ENCODE peak calls at places on chromosome 17, in ten cellular contexts. O is A549, S is heart left ventricle, T is AG10803, Z is fibroblast of mammary gland, Q is esophagus squamous epithelium, D is NB4, V is WTC11, Y is Peyer's patch, N is ovary. P is an unnamed sample.

GRCh38 chr17:2050871-2051387 is 4.0 kb upstream of the HIC1 start:
- DNase-seq in O (peak; percentile 58), S (peak; percentile 59), T (no peak), Z (peak; percentile 57), Q (no peak), D (no peak), V (no peak), Y (no peak), N (peak; percentile 66), P (no peak)

GRCh38 chr17:40323731-40324650 is 15.0 kb downstream of the RARA start:
- DNase-seq in O (no peak), S (peak; percentile 89), T (peak; percentile 72), Z (peak; percentile 82), Q (no peak), D (peak; percentile 50), V (no peak), Y (peak; percentile 73), N (peak; percentile 80), P (no peak)

GRCh38 chr17:57707892-57708291 is 37.2 kb downstream of the CCDC182 start:
- DNase-seq in O (no peak), S (peak; percentile 43), T (no peak), Z (no peak), Q (no peak), D (no peak), V (peak; percentile 39), Y (no peak), N (no peak), P (no peak)

GRCh38 chr17:39527220-39527813 is 66.0 kb downstream of the CDK12 start:
- DNase-seq in O (peak; percentile 37), S (no peak), T (peak; percentile 16), Z (peak; percentile 10), Q (no peak), D (peak; percentile 67), V (no peak), Y (no peak), N (no peak), P (no peak)

GRCh38 chr17:73292031-73292531 is 19.7 kb downstream of the CDC42EP4 start:
- DNase-seq in O (peak; percentile 49), S (peak; percentile 89), T (peak; percentile 58), Z (peak; percentile 86), Q (no peak), D (peak; percentile 55), V (no peak), Y (no peak), N (no peak), P (no peak)

GRCh38 chr17:49496183-49496865 is 1.2 kb downstream of the NGFR start:
- DNase-seq in O (peak; percentile 72), S (peak; percentile 85), T (peak; percentile 34), Z (peak; percentile 30), Q (no peak), D (peak; percentile 68), V (peak; percentile 90), Y (peak; percentile 92), N (peak; percentile 84), P (peak; percentile 81)

GRCh38 chr17:31321481-31321880 is at the start of gene EVI2A:
- DNase-seq in O (no peak), S (no peak), T (peak; percentile 70), Z (peak; percentile 92), Q (no peak), D (peak; percentile 95), V (no peak), Y (peak; percentile 75), N (no peak), P (no peak)

GRCh38 chr17:17079761-17080160 is 37.5 kb downstream of the MPRIP start:
- DNase-seq in O (no peak), S (peak; percentile 74), T (peak; percentile 42), Z (no peak), Q (no peak), D (no peak), V (no peak), Y (peak; percentile 43), N (peak; percentile 28), P (no peak)

GRCh38 chr17:1055751-1056645 is 59.1 kb downstream of the TIMM22 start:
- DNase-seq in O (peak; percentile 64), S (peak; percentile 77), T (peak; percentile 52), Z (peak; percentile 62), Q (no peak), D (peak; percentile 36), V (peak; percentile 84), Y (peak; percentile 71), N (peak; percentile 73), P (peak; percentile 48)

GRCh38 chr17:57158296-57158695 is 73.2 kb downstream of the AKAP1 start:
- DNase-seq in O (peak; percentile 17), S (no peak), T (no peak), Z (no peak), Q (no peak), D (no peak), V (no peak), Y (no peak), N (no peak), P (no peak)

GRCh38 chr17:14381606-14382005 is 80.7 kb downstream of the HS3ST3B1 start:
- DNase-seq in O (no peak), S (no peak), T (no peak), Z (no peak), Q (no peak), D (no peak), V (no peak), Y (no peak), N (no peak), P (no peak)

GRCh38 chr17:41107941-41108445 is 2.8 kb downstream of the KRTAP4-9 start:
- DNase-seq in O (no peak), S (no peak), T (peak; percentile 34), Z (no peak), Q (no peak), D (no peak), V (no peak), Y (no peak), N (no peak), P (no peak)

GRCh38 chr17:4854181-4854681 is 21.1 kb downstream of the MINK1 start:
- DNase-seq in O (peak; percentile 31), S (no peak), T (peak; percentile 43), Z (peak; percentile 19), Q (no peak), D (no peak), V (no peak), Y (no peak), N (no peak), P (no peak)

GRCh38 chr17:44899074-44899782 is at the start of gene EFTUD2:
- DNase-seq in O (peak; percentile 96), S (peak; percentile 95), T (peak; percentile 88), Z (peak; percentile 84), Q (peak; percentile 66), D (peak; percentile 91), V (peak; percentile 89), Y (peak; percentile 96), N (peak; percentile 95), P (peak; percentile 82)
- TF ChIP-seq CTCF in O (no peak), S (no peak), T (no peak), Z (no peak), Q (no peak), D (no peak), V (no peak), Y (peak; percentile 23), N (peak; percentile 55), P (no peak)

DNA sequence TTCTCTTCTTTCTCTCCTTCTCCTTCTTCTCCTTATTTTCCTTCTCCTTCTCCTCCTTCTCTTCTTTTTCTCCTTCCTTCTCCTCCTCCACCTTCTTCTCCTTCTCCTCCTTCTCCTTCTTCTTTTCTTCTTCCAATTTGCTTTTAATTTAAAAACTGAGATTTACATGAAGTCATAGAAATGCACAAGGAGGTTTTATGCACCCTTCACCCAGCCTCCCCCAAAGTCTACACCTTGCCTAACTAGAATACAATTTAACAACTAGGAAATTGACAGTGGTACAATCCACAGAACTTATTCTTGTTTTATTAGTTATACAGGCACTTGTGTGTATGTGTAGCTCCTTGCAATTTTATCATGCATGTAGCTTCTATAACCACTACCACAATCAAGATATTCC is 826.7 kb downstream of the KCNJ2 start:
- DNase-seq in O (no peak), S (no peak), T (no peak), Z (no peak), Q (no peak), D (no peak), V (no peak), Y (no peak), N (no peak), P (no peak)
- TF ChIP-seq CTCF in O (no peak), S (no peak), T (no peak), Z (no peak), Q (no peak), D (no peak), V (no peak), Y (no peak), N (no peak), P (no peak)

GRCh38 chr17:69528035-69528434 is 113.5 kb downstream of the MAP2K6 start:
- DNase-seq in O (no peak), S (no peak), T (no peak), Z (no peak), Q (no peak), D (no peak), V (no peak), Y (no peak), N (no peak), P (no peak)

GRCh38 chr17:69525920-69526841 is 111.7 kb downstream of the MAP2K6 start:
- DNase-seq in O (peak; percentile 74), S (peak; percentile 29), T (peak; percentile 68), Z (peak; percentile 73), Q (no peak), D (peak; percentile 57), V (peak; percentile 36), Y (peak; percentile 81), N (no peak), P (peak; percentile 11)

GRCh38 chr17:69518951-69519350 is 104.5 kb downstream of the MAP2K6 start:
- DNase-seq in O (no peak), S (no peak), T (peak; percentile 5), Z (no peak), Q (no peak), D (no peak), V (no peak), Y (no peak), N (no peak), P (no peak)

GRCh38 chr17:69523252-69523861 is 108.9 kb downstream of the MAP2K6 start:
- DNase-seq in O (peak; percentile 72), S (no peak), T (peak; percentile 73), Z (peak; percentile 69), Q (no peak), D (peak; percentile 44), V (no peak), Y (peak; percentile 56), N (no peak), P (no peak)

GRCh38 chr17:69524854-69525253 is 110.4 kb downstream of the MAP2K6 start:
- DNase-seq in O (peak; percentile 17), S (no peak), T (no peak), Z (no peak), Q (no peak), D (peak; percentile 4), V (no peak), Y (no peak), N (no peak), P (no peak)
- TF ChIP-seq CTCF in O (peak; percentile 40), S (no peak), T (peak; percentile 20), Z (peak; percentile 13), Q (no peak), D (no peak), V (no peak), Y (peak; percentile 16), N (no peak), P (no peak)

GRCh38 chr17:33712120-33712519 is 419.0 kb upstream of the ASIC2 start:
- DNase-seq in O (no peak), S (no peak), T (no peak), Z (no peak), Q (no peak), D (peak; percentile 6), V (peak; percentile 23), Y (no peak), N (no peak), P (no peak)
- TF ChIP-seq CTCF in O (no peak), S (no peak), T (no peak), Z (no peak), Q (no peak), D (peak; percentile 27), V (no peak), Y (no peak), N (no peak), P (no peak)

P was measured in progenitor cell of endocrine pancreas.